ENCODE peak calls at places on chromosome 1, in nine cellular contexts. S is OCI-M1; J is NAMALWA; Y is posterior cingulate gyrus; M is NCI-H2171 treated with DMSO at 0.1 percent for 48 hours; G is islet precursor cell; W is neural crest cell; D is activated naive CD8-positive, alpha-beta T cell treated with anti-CD3 and anti-CD28 coated beads, Interleukin-2, amount 10 ng/mL, durations not matched to agents 7 days and 5 days; A is cardiac muscle cell. T is an unnamed sample.

GRCh38 chr1:76547916-76548315 is 319.4 kb upstream of the ST6GALNAC5 start:
- DNase-seq in G (no peak), A (no peak), S (peak), J (no peak), D (no peak), Y (no peak), M (no peak), W (no peak), T (no peak)

GRCh38 chr1:67339623-67340343 is 32.1 kb downstream of the IL12RB2 start:
- DNase-seq in G (no peak), W (no peak), S (no peak), M (no peak), Y (no peak), J (peak), A (peak), D (no peak), T (no peak)

GRCh38 chr1:228968841-228969606 is 233.7 kb downstream of the RHOU start:
- DNase-seq in Y (no peak), G (no peak), A (no peak), J (no peak), M (no peak), D (no peak), S (no peak), W (peak), T (no peak)

GRCh38 chr1:229887043-229887822 is 179.8 kb upstream of the GALNT2 start:
- DNase-seq in G (peak), A (no peak), S (no peak), M (no peak), J (no peak), D (no peak), W (no peak), Y (no peak), T (no peak)

GRCh38 chr1:14522331-14523241 is 75.9 kb upstream of the KAZN start:
- DNase-seq in W (no peak), M (no peak), J (peak), D (no peak), Y (no peak), A (peak), G (peak), S (no peak), T (no peak)

GRCh38 chr1:116331523-116331922 is 41.5 kb upstream of the ATP1A1 start:
- DNase-seq in Y (no peak), A (no peak), J (no peak), W (no peak), S (no peak), D (no peak), M (no peak), G (no peak), T (no peak)

GRCh38 chr1:16082283-16083038 is 9.0 kb upstream of the FAM131C start:
- DNase-seq in M (peak), G (peak), D (peak), W (peak), S (peak), J (peak), Y (no peak), A (peak), T (peak)

GRCh38 chr1:225470210-225470609 is 42.4 kb upstream of the LBR start:
- DNase-seq in Y (no peak), G (no peak), S (no peak), J (no peak), W (no peak), A (no peak), M (peak), D (no peak), T (no peak)

GRCh38 chr1:200896571-200897187 is 2.0 kb downstream of the INAVA start:
- DNase-seq in J (peak), W (no peak), D (no peak), S (no peak), M (peak), A (peak), G (peak), Y (no peak), T (no peak)

GRCh38 chr1:159162511-159163265 is 8.7 kb upstream of the CADM3 start:
- DNase-seq in A (no peak), M (no peak), G (no peak), Y (no peak), S (peak), W (no peak), D (no peak), J (no peak), T (no peak)

T was measured in OCI-LY7.